ENCODE peak calls at places on chromosomes 5 and 9, in seven cellular contexts. T, M, S, X, L, O and C are unnamed samples.
A peak's percentile ranks its signal among the peaks of the same experiment; 100 is the strongest.

GRCh38 chr5:133497608-133498348 is 114.6 kb downstream of the FSTL4 start:
- DNase-seq in T (no peak), M (no peak), S (no peak), X (no peak), L (no peak), O (no peak), C (no peak)

GRCh38 chr5:171397190-171397589 is 9.5 kb downstream of the NPM1 start:
- DNase-seq in T (no peak), M (no peak), S (no peak), X (no peak), L (no peak), O (no peak), C (no peak)

GRCh38 chr9:87035868-87036267 is 88.6 kb upstream of the GAS1 start:
- DNase-seq in T (no peak), M (no peak), S (no peak), X (no peak), L (no peak), O (no peak), C (no peak)

GRCh38 chr9:1531411-1531903 is 481.3 kb downstream of the DMRT2 start:
- DNase-seq in T (no peak), M (no peak), S (no peak), X (no peak), L (no peak), O (no peak), C (no peak)

GRCh38 chr9:128416014-128416413 is 4.6 kb upstream of the CERCAM start:
- DNase-seq in T (no peak), M (no peak), S (no peak), X (peak; percentile 47), L (no peak), O (peak; percentile 51), C (no peak)

GRCh38 chr5:119435436-119436132 is 16.7 kb upstream of the HSD17B4 start:
- DNase-seq in T (peak; percentile 91), M (peak; percentile 79), S (peak; percentile 76), X (peak; percentile 86), L (peak; percentile 13), O (peak; percentile 65), C (peak; percentile 74)

GRCh38 chr9:2859776-2860379 is 16.0 kb upstream of the PUM3 start:
- DNase-seq in T (peak; percentile 67), M (peak; percentile 65), S (peak; percentile 66), X (peak; percentile 89), L (peak; percentile 38), O (peak; percentile 65), C (peak; percentile 29)

GRCh38 chr5:60668715-60669304 is 31.2 kb downstream of the DEPDC1B start:
- DNase-seq in T (no peak), M (no peak), S (no peak), X (peak; percentile 71), L (peak; percentile 12), O (peak; percentile 67), C (no peak)

GRCh38 chr9:84668204-84669007 is 1.1 kb upstream of the NTRK2 start:
- DNase-seq in T (peak; percentile 63), M (no peak), S (no peak), X (peak; percentile 88), L (peak; percentile 43), O (peak; percentile 33), C (no peak)

GRCh38 chr9:109799141-109799540 is 19.1 kb downstream of the PALM2AKAP2 start:
- DNase-seq in T (no peak), M (no peak), S (no peak), X (no peak), L (no peak), O (no peak), C (no peak)

GRCh38 chr9:76419782-76420380 is 25.7 kb upstream of the RFK start:
- DNase-seq in T (no peak), M (no peak), S (no peak), X (peak; percentile 72), L (no peak), O (peak; percentile 45), C (no peak)

GRCh38 chr9:89256225-89256624 is 54.8 kb upstream of the CKS2 start:
- DNase-seq in T (no peak), M (no peak), S (no peak), X (no peak), L (no peak), O (no peak), C (no peak)

GRCh38 chr5:64210866-64211265 is 45.2 kb downstream of the RNF180 start:
- DNase-seq in T (no peak), M (no peak), S (no peak), X (peak; percentile 57), L (peak; percentile 90), O (peak; percentile 87), C (no peak)

GRCh38 chr9:37034320-37034937 is 361 bp upstream of the PAX5 start:
- DNase-seq in T (no peak), M (no peak), S (no peak), X (peak; percentile 80), L (no peak), O (peak; percentile 40), C (no peak)

GRCh38 chr5:135437796-135438560 is 9.2 kb downstream of the DCANP1 start:
- DNase-seq in T (no peak), M (peak; percentile 94), S (peak; percentile 90), X (no peak), L (peak; percentile 91), O (peak; percentile 79), C (no peak)

GRCh38 chr5:132013711-132014110 is 2.3 kb upstream of the ACSL6 start:
- DNase-seq in T (peak; percentile 28), M (no peak), S (no peak), X (no peak), L (no peak), O (no peak), C (no peak)

GRCh38 chr9:123488683-123489321 is 132.8 kb downstream of the CRB2 start:
- DNase-seq in T (no peak), M (no peak), S (peak; percentile 17), X (no peak), L (no peak), O (no peak), C (no peak)

GRCh38 chr5:104540448-104540847 is 977.9 kb upstream of the NUDT12 start:
- DNase-seq in T (no peak), M (no peak), S (no peak), X (no peak), L (peak; percentile 61), O (peak; percentile 91), C (no peak)

GRCh38 chr9:94865599-94866456 is 139.3 kb downstream of the AOPEP start:
- DNase-seq in T (no peak), M (peak; percentile 37), S (peak; percentile 83), X (no peak), L (peak; percentile 83), O (no peak), C (no peak)
- H3K4me1 ChIP-seq in T (peaks cover 78% of the 10 kb centered on the region), M (peaks cover 87% of the 10 kb centered on the region), S (peaks cover 55% of the 10 kb centered on the region), X (peaks cover 9% of the 10 kb centered on the region), L (peaks cover 61% of the 10 kb centered on the region), O (peaks cover 63% of the 10 kb centered on the region), C (peaks cover 34% of the 10 kb centered on the region)

GRCh38 chr5:116663081-116663480 is 88.5 kb upstream of the SEMA6A start:
- DNase-seq in T (no peak), M (no peak), S (no peak), X (no peak), L (no peak), O (no peak), C (no peak)
- H3K4me3 ChIP-seq in T (no peak overlapping the region), M (no peak overlapping the region), S (no peak overlapping the region), X (no peak overlapping the region), L (no peak overlapping the region), O (no peak overlapping the region), C (no peak overlapping the region)

DNA sequence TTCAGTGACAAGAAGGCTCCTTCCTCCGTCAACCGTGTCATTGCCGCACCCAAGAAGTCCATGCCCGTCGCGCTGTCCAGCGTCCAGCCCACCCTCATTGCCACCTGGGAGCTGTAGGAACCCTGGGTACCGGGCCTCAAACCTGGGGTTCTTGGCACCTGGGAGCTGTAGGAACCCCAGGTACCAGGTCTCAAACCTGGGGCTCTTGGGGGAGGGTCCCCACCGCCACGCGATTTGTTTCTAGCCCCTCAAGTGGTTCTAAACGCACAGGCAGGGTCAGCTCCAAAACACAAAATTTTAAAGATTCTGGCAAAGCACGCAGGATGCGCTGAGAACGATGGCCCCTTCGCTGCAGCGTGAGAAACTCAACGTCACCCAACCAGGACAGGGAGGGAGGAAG is 17.7 kb downstream of the LHX3 start:
- DNase-seq in T (no peak), M (no peak), S (no peak), X (no peak), L (no peak), O (no peak), C (no peak)
- H3K27me3 ChIP-seq in T (peaks cover 90% of the 10 kb centered on the region), M (peaks cover 13% of the 10 kb centered on the region), S (peaks cover 4% of the 10 kb centered on the region), X (peaks cover 20% of the 10 kb centered on the region), L (peaks cover 33% of the 10 kb centered on the region), O (peaks cover 14% of the 10 kb centered on the region), C (no peaks in the 10 kb centered on the region)

GRCh38 chr5:176413255-176413565 is 3.1 kb downstream of the CLTB start:
- DNase-seq in T (no peak), M (no peak), S (no peak), X (no peak), L (no peak), O (no peak), C (no peak)

GRCh38 chr5:176413709-176414191 is 2.6 kb downstream of the CLTB start:
- DNase-seq in T (no peak), M (no peak), S (no peak), X (no peak), L (no peak), O (no peak), C (no peak)

GRCh38 chr5:176415240-176416122 is 858 bp downstream of the CLTB start:
- DNase-seq in T (peak; percentile 60), M (peak; percentile 41), S (peak; percentile 81), X (peak; percentile 60), L (peak; percentile 43), O (peak; percentile 82), C (no peak)

GRCh38 chr5:176416123-176416924 is at the start of gene CLTB:
- DNase-seq in T (peak; percentile 94), M (peak; percentile 96), S (peak; percentile 95), X (peak; percentile 93), L (peak; percentile 56), O (peak; percentile 93), C (peak; percentile 85)

DNA sequence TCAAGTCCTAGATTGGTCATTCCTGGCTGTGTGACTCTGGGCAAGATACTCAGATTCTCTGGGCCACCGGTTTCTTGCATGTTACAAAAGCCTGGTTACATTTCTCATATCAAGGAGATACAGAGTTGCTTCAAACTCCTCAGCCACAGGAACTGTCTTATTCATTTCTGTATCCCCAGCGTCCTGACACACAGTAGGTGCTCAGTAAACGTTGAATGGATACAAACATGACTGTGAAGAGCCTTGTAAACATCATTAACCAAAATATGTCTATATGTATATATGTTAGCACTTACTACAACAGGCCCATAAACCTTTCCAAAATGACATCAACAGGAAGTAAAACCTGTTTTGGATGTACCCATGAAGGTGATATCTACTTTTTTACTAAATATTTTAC is 1.6 kb downstream of the CLTB start:
- DNase-seq in T (no peak), M (no peak), S (no peak), X (no peak), L (no peak), O (peak; percentile 19), C (no peak)
- H3K4me1 ChIP-seq in T (peaks cover 55% of the 10 kb centered on the region), M (peaks cover 63% of the 10 kb centered on the region), S (peaks cover 53% of the 10 kb centered on the region), X (peaks cover 3% of the 10 kb centered on the region), L (peaks cover 11% of the 10 kb centered on the region), O (peaks cover 71% of the 10 kb centered on the region), C (peaks cover 25% of the 10 kb centered on the region)

GRCh38 chr5:115869256-115869655 is 27.5 kb downstream of the AP3S1 start:
- DNase-seq in T (no peak), M (no peak), S (no peak), X (no peak), L (peak; percentile 57), O (no peak), C (no peak)
- H3K4me3 ChIP-seq in T (no peak overlapping the region), M (no peak overlapping the region), S (no peak overlapping the region), X (no peak overlapping the region), L (no peak overlapping the region), O (no peak overlapping the region), C (no peak overlapping the region)